ENCODE peak calls at places on chromosome 20, in eight cellular contexts. L is ovary, U is A549, W is tibial nerve, S is HepG2, P is H1, F is transverse colon, D is suprapubic skin. R is an unnamed sample. For H3K4me1, the result is how much of the 10 kb centered on the place peaks cover.

GRCh38 chr20:8757146-8757545 is 311.7 kb upstream of the PLCB4 start:
- DNase-seq in L (no peak), U (peak), W (no peak), S (no peak), P (no peak), F (no peak), D (no peak), R (no peak)

GRCh38 chr20:54255157-54255556 is 47.3 kb downstream of the PFDN4 start:
- DNase-seq in L (no peak), U (no peak), W (no peak), S (no peak), P (no peak), F (no peak), D (no peak), R (no peak)

GRCh38 chr20:35887393-35888064 is 66.8 kb downstream of the SCAND1 start:
- DNase-seq in L (no peak), U (no peak), W (no peak), S (no peak), P (no peak), F (no peak), D (no peak), R (no peak)

GRCh38 chr20:4053516-4053919 is 38.2 kb upstream of the RNF24 start:
- DNase-seq in L (no peak), U (no peak), W (no peak), S (no peak), P (no peak), F (no peak), D (no peak), R (no peak)

GRCh38 chr20:4472906-4473305 is 248.8 kb upstream of the PRND start:
- DNase-seq in L (no peak), U (no peak), W (no peak), S (no peak), P (no peak), F (no peak), D (no peak), R (no peak)

GRCh38 chr20:53580376-53581111 is 13.1 kb downstream of the ZNF217 start:
- DNase-seq in L (no peak), U (no peak), W (no peak), S (no peak), P (no peak), F (no peak), D (peak), R (peak)

GRCh38 chr20:19735446-19735845 is 22.6 kb upstream of the RIN2 start:
- DNase-seq in L (peak), U (peak), W (peak), S (peak), P (no peak), F (peak), D (peak), R (peak)

GRCh38 chr20:17616480-17617211 is 46.8 kb downstream of the DSTN start:
- DNase-seq in L (peak), U (no peak), W (no peak), S (no peak), P (no peak), F (peak), D (no peak), R (peak)

GRCh38 chr20:23132930-23133559 is 46.9 kb upstream of the CD93 start:
- DNase-seq in L (no peak), U (no peak), W (no peak), S (no peak), P (no peak), F (no peak), D (peak), R (no peak)

GRCh38 chr20:59087829-59088433 is 45.3 kb upstream of the PRELID3B start:
- DNase-seq in L (peak), U (peak), W (peak), S (peak), P (peak), F (peak), D (peak), R (peak)

GRCh38 chr20:11376998-11377397 is 540.7 kb upstream of the BTBD3 start:
- DNase-seq in L (no peak), U (no peak), W (no peak), S (no peak), P (no peak), F (no peak), D (no peak), R (no peak)

GRCh38 chr20:8330785-8331699 is 199.0 kb downstream of the PLCB1 start:
- DNase-seq in L (no peak), U (no peak), W (no peak), S (peak), P (no peak), F (no peak), D (no peak), R (no peak)

GRCh38 chr20:41095110-41095969 is 42.0 kb upstream of the PLCG1 start:
- DNase-seq in L (peak), U (peak), W (no peak), S (peak), P (no peak), F (peak), D (no peak), R (peak)

DNA sequence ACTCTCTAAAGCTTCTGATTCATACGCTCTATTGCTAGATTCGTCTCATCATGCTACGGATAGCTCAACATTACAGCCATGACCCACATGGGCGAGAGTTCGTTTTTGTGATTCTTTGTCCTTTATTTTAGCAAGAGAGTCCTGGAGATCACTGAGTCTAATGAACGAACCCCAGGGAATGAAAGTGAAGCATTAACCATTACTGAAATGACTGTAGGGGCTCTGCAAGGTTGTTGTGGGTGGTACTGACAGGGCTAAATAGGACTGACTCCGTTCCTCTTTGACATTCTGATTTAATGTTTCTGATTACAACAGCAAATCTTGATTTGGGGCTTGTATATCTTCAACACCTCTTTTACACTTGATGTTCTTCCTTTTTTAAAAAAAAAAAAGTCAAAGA is 13.7 kb upstream of the RTF2 start:
- DNase-seq in L (no peak), U (no peak), W (no peak), S (no peak), P (no peak), F (no peak), D (no peak), R (no peak)
- H3K4me1 ChIP-seq in L (under half), U (under half), W (under half), S (under half), P (under half), F (under half), D (under half), R (under half)

GRCh38 chr20:63118786-63119450 is 97.0 kb downstream of the YTHDF1 start:
- DNase-seq in L (no peak), U (no peak), W (no peak), S (no peak), P (no peak), F (no peak), D (no peak), R (no peak)
- TF ChIP-seq EP300 in L (no peak), U (no peak), W (no peak), S (no peak), P (no peak), F (no peak), D (no peak), R (no peak)

DNA sequence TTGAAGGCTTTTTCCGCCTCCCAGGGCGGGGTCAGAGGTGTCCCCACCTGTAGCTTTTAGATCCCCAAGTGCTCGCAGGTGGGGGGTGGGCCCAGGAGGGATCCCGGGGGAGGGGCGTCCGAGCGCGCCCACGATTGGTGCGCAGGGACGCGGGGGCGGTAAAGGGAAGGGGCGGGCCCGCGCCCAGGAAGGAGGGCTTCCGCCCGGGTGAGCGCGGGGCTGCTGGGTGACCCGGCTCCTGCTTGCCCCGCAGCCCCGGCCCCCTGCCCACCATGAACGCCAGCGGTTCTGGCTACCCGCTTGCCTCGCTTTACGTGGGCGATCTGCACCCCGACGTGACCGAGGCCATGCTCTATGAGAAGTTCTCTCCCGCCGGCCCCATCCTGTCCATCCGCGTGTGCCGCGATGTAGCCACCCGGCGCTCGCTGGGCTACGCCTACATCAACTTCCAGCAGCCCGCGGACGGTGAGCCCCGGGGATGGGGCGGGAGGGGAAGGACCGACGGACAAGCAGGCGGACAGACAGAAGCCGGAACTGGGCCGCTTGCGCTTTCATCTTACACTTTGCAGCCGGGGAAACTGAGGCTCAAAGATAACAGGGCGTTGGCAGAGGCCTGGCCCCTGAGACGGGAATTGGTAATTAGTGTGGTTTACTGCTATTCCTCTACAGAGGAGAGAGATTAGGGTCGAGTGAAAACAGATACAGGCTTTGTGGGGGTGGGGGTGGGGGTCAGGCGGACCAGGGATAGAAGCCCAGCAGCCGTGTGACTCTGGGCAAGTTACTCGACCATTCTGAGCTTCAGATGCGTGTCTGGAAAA is at the start of gene PABPC1L:
- DNase-seq in L (peak), U (peak), W (no peak), S (peak), P (peak), F (peak), D (peak), R (peak)
- TF ChIP-seq POLR2A in L (no peak), U (peak), W (no peak), S (peak), P (no peak), F (peak), D (no peak), R (no peak)

DNA sequence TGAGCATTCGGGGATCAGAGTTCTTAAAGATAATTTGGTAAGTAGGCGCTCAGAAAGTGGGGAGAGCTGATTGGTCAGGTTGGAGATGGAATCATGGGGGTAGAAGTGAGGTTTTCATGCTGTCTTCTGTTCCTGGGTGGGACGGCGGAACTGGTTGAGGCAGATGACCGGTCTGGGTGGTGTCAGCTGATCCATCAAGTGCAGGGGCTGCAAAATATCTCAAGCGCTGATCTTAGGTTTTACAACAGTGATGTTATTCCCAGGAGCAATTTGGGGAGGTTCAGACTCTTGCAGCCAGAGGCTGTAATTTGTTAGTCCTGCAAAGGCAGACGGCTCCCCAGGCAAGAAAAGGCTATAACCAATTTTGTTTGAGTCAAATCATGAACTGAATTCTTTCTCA is 366.4 kb downstream of the PREX1 start:
- DNase-seq in L (no peak), U (no peak), W (no peak), S (no peak), P (no peak), F (no peak), D (no peak), R (no peak)
- H3K4me1 ChIP-seq in L (under half), U (under half), W (under half), S (under half), P (under half), F (under half), D (under half), R (under half)

DNA sequence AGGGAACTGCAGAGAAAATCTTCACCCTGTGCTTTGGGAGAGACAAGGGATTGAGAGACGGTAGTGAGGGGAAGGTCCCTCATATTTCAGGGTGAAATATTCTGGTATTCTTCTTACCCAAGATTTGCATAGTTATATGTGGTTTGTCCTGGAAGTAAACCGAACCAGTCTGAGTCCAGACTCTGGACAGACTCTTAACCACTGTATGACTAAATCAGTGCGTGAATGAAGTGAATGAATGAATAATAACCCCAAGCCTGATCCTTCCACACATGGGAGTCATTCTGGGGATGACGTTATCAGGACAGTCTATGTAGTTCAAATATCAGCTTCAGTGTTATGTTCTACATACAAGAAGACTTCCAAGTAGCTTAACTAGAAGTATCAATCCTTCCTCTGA is 690.7 kb downstream of the KIF16B start:
- DNase-seq in L (no peak), U (no peak), W (no peak), S (no peak), P (no peak), F (no peak), D (no peak), R (no peak)
- TF ChIP-seq EP300 in L (no peak), U (no peak), W (no peak), S (no peak), P (no peak), F (no peak), D (no peak), R (no peak)

GRCh38 chr20:33404281-33404680 is 3.0 kb upstream of the CDK5RAP1 start:
- DNase-seq in L (no peak), U (no peak), W (no peak), S (no peak), P (no peak), F (no peak), D (no peak), R (no peak)
- TF ChIP-seq POLR2A in L (no peak), U (no peak), W (no peak), S (no peak), P (no peak), F (no peak), D (no peak), R (no peak)

GRCh38 chr20:32470025-32470861 is 112.1 kb downstream of the ASXL1 start:
- DNase-seq in L (no peak), U (peak), W (no peak), S (peak), P (no peak), F (peak), D (no peak), R (no peak)
- H3K4me1 ChIP-seq in L (under half), U (half or more), W (under half), S (half or more), P (under half), F (half or more), D (under half), R (half or more)

R was measured in stomach.